ENCODE peak calls at places on chromosomes 12 and 14, in four cellular contexts. H is AG04450, V is cardiac muscle cell, T is sigmoid colon. S is an unnamed sample. For H3K27me3, the result is how much of the 10 kb centered on the place peaks cover.

GRCh38 chr14:101018561-101019290 is 115.2 kb upstream of the RTL1 start:
- DNase-seq in T (peak), H (no peak), V (no peak), S (no peak)

GRCh38 chr14:56487761-56488160 is 91.8 kb upstream of the TMEM260 start:
- DNase-seq in V (no peak), T (no peak), H (no peak), S (peak)

GRCh38 chr14:53432378-53432802 is 279.3 kb upstream of the DDHD1 start:
- DNase-seq in H (peak), V (peak), T (no peak), S (peak)

GRCh38 chr14:52080817-52081755 is 12.2 kb upstream of the NID2 start:
- DNase-seq in V (peak), T (no peak), H (peak), S (peak)

GRCh38 chr12:80802652-80803051 is 85.9 kb downstream of the MYF5 start:
- DNase-seq in H (no peak), V (no peak), T (no peak), S (no peak)

GRCh38 chr12:62288328-62288727 is 28.1 kb downstream of the USP15 start:
- DNase-seq in H (no peak), V (no peak), T (no peak), S (no peak)

GRCh38 chr14:21039585-21040369 is 2.4 kb upstream of the RNASE7 start:
- DNase-seq in V (peak), H (peak), T (peak), S (peak)

GRCh38 chr12:93322784-93323183 is 54.9 kb upstream of the NUDT4 start:
- DNase-seq in H (no peak), V (no peak), T (no peak), S (peak)

GRCh38 chr12:26117321-26117720 is 7.5 kb downstream of the BHLHE41 start:
- DNase-seq in T (no peak), H (no peak), V (no peak), S (no peak)

GRCh38 chr12:118190266-118190665 is 54.3 kb downstream of the PEBP1 start:
- DNase-seq in H (no peak), V (peak), T (no peak), S (no peak)

GRCh38 chr14:97024300-97024699 is 227.1 kb downstream of the VRK1 start:
- DNase-seq in V (no peak), H (no peak), T (no peak), S (no peak)

GRCh38 chr12:54682674-54683073 is 34.5 kb upstream of the DCD start:
- DNase-seq in H (no peak), T (no peak), V (no peak), S (no peak)

GRCh38 chr12:124525927-124526692 is 41.3 kb downstream of the NCOR2 start:
- DNase-seq in V (no peak), H (no peak), T (no peak), S (no peak)

GRCh38 chr12:124525455-124525854 is 42.0 kb downstream of the NCOR2 start:
- DNase-seq in H (no peak), V (no peak), T (no peak), S (no peak)

GRCh38 chr12:124530637-124531263 is 36.7 kb downstream of the NCOR2 start:
- DNase-seq in H (no peak), V (no peak), T (no peak), S (no peak)

GRCh38 chr12:124529595-124530276 is 37.7 kb downstream of the NCOR2 start:
- DNase-seq in H (no peak), T (no peak), V (no peak), S (no peak)

GRCh38 chr12:124527861-124528561 is 39.4 kb downstream of the NCOR2 start:
- DNase-seq in T (no peak), V (no peak), H (no peak), S (no peak)
- TF ChIP-seq CTCF in T (no peak), V (peak), H (no peak), S (no peak)

GRCh38 chr14:75429562-75429961 is 1.7 kb downstream of the JDP2 start:
- DNase-seq in H (no peak), V (no peak), T (no peak), S (no peak)
- H3K4me3 ChIP-seq in H (peak), V (no peak), T (peak), S (peak)

DNA sequence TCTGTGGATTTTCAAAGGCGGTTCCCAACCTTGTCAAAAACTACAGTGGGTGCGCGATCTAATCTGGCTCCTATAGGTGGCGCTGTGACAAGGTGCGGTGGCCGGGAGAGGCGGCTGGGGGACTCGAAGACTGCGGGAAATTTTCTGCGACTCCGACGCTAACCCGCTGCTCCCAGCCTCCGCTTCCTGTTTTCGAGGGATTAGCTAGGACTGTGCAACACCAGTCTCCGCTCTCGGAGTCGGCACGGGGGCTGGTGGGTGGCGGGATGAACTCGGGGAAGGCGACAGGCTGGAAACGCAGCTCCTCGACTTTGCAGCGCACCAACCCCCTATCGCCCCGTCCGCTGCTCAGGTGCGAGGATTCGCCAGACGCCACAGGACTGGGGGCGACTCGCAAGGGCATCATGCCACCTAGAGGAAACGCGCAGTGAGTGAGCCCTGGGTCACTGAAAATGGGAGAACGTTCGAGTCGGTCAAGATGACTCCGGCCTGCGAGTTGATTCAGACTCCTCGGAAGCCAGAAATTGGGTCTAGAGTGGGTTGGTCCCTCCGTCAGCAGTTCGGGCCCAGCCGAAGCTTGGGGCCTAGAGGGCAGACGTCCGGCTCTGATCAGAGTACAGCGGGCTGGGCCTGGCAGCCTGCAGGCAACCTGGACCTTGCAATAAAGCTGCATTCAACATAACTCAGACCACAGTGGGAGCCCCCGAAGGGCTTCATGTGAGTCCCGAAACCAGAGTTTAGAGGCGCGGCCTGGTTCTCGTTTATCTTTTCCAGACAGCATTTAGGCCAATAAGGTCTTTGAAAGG is 5.5 kb upstream of the PAX9 start:
- DNase-seq in H (no peak), V (peak), T (no peak), S (peak)
- H3K27me3 ChIP-seq in H (half or more), V (half or more), T (half or more), S (under half)

GRCh38 chr12:6725350-6725749 is 1.5 kb downstream of the COPS7A start:
- DNase-seq in V (no peak), T (no peak), H (no peak), S (no peak)

GRCh38 chr12:6724409-6724797 is 557 bp downstream of the COPS7A start:
- DNase-seq in H (no peak), V (no peak), T (peak), S (no peak)

GRCh38 chr12:6722863-6723262 is 983 bp upstream of the COPS7A start:
- DNase-seq in V (no peak), T (no peak), H (no peak), S (no peak)

GRCh38 chr12:6729186-6729585 is 5.3 kb downstream of the COPS7A start:
- DNase-seq in V (no peak), H (no peak), T (no peak), S (no peak)

DNA sequence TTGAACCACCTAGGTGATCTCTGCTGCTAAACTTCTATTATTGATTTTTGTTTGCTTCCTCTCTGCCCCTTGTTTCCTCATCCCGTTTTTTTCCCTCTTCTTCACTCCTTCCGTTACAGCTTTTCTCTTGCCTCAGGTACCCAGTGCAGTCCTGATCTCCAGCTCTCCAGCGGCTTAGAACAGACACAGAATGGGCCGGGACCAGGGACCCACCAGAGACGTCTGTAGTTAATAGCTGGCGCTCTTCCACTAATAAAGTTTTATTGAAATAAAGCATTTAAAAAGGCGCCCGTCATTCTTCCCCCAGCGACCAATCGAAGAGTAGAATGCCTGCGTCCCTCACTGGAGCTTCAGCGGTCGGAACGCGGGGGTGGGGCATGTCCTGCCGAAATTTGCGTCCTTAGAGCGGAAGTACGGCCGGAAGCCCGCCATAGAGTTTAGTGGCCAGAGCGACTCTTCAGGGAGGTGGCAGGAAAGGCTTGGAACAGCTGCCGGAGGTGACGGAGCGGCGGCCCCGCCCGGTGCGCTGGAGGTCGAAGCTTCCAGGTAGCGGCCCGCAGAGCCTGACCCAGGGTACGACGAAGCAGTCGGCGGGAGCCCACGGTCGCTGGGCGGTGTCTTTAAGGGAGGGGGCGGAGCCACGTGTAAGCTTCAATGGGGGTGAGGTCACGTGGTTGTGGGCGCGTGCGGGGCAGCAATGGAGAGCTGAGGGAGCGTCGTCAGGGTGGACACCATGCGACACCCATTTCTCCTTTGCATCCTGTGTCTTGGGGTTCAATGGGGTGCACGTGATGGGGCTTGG is at the start of gene COPS7A:
- DNase-seq in T (peak), H (peak), V (peak), S (peak)
- TF ChIP-seq CTCF in T (no peak), H (no peak), V (no peak), S (no peak)

GRCh38 chr12:39966251-39966650 is 139.6 kb downstream of the SLC2A13 start:
- DNase-seq in T (no peak), V (no peak), H (no peak), S (no peak)
- H3K4me3 ChIP-seq in T (no peak), V (no peak), H (no peak), S (no peak)

GRCh38 chr14:60655898-60656754 is 6.8 kb upstream of the SIX1 start:
- DNase-seq in V (no peak), H (no peak), T (no peak), S (no peak)
- H3K27me3 ChIP-seq in V (half or more), H (under half), T (half or more), S (under half)

DNA sequence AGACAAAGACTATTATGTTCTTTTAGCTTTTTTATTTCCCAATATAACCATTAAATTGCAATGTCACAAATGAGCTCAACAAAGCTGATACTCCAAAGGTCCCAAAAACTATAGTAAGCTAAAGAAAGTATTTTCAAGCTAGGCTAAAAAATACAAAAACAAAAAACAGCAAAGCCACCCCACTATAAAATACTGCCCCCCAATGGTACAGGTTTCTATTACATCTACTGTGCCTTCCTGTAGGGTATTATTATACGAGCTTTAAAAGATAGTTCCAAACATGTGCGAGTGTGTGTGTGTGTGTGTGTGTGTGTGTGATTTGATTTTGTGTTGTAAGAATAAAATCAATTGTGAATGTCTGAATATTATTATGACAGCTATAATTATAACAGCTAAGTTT is 1.1 kb downstream of the IFNG start:
- DNase-seq in V (peak), T (no peak), H (no peak), S (peak)
- TF ChIP-seq CTCF in V (peak), T (no peak), H (peak), S (peak)

GRCh38 chr14:22534547-22534946 is 54.5 kb downstream of the DAD1 start:
- DNase-seq in T (no peak), V (no peak), H (no peak), S (no peak)

GRCh38 chr14:22533057-22533704 is 55.8 kb downstream of the DAD1 start:
- DNase-seq in V (no peak), H (no peak), T (no peak), S (no peak)

GRCh38 chr14:22533739-22534359 is 55.2 kb downstream of the DAD1 start:
- DNase-seq in V (no peak), H (no peak), T (no peak), S (no peak)

GRCh38 chr14:22531451-22532344 is 57.3 kb downstream of the DAD1 start:
- DNase-seq in T (no peak), V (no peak), H (no peak), S (no peak)

GRCh38 chr14:22532345-22533056 is 56.5 kb downstream of the DAD1 start:
- DNase-seq in V (peak), T (no peak), H (no peak), S (no peak)
- H3K4me3 ChIP-seq in V (no peak), T (no peak), H (no peak), S (no peak)

DNA sequence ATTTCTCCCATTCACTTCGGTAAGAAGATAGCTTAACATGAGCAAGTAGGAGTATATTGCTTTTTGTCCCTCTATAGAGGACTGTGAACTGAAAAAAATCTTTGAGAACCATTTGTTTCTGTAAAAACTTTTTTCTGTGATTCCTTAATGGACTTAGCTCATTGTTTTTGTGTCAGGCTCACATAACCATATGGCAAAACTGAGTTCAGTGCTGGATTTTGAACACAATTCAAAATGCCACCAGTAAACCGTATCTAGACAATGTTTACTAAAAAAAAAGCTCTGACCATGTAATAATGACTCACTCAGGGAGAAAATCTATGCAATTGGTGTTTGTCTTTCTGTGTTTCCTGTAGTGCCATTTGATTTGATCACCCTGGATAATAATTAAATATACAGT is 5.2 kb downstream of the TRHDE start:
- DNase-seq in T (no peak), H (no peak), V (no peak), S (peak)
- H3K27me3 ChIP-seq in T (under half), H (under half), V (under half), S (under half)

S was measured in bronchial epithelial cell.